ENCODE peak calls at places on chromosomes 11 and 22, in six cellular contexts. M, U, H, A, K and V are unnamed samples.

GRCh38 chr11:70510571-70510970 is 112.2 kb downstream of the CTTN start:
- DNase-seq in M (no peak), U (no peak), H (no peak), A (no peak), K (no peak), V (no peak)

GRCh38 chr11:66330931-66331330 is 5.3 kb downstream of the RIN1 start:
- DNase-seq in M (no peak), U (no peak), H (peak), A (peak), K (no peak), V (no peak)

GRCh38 chr11:46597609-46598219 is 3.9 kb upstream of the AMBRA1 start:
- DNase-seq in M (no peak), U (peak), H (no peak), A (no peak), K (no peak), V (peak)

GRCh38 chr11:26905368-26905767 is 88.5 kb upstream of the FIBIN start:
- DNase-seq in M (peak), U (peak), H (no peak), A (no peak), K (peak), V (peak)

GRCh38 chr11:13760115-13760514 is 91.6 kb downstream of the FAR1 start:
- DNase-seq in M (no peak), U (peak), H (no peak), A (no peak), K (no peak), V (no peak)

GRCh38 chr22:35205956-35206355 is 51.3 kb upstream of the HMGXB4 start:
- DNase-seq in M (no peak), U (peak), H (no peak), A (no peak), K (peak), V (no peak)

GRCh38 chr11:104618949-104619348 is 279.3 kb downstream of the CASP12 start:
- DNase-seq in M (no peak), U (no peak), H (no peak), A (no peak), K (no peak), V (no peak)

GRCh38 chr22:40436460-40437431 is 66.4 kb downstream of the SGSM3 start:
- DNase-seq in M (peak), U (peak), H (peak), A (no peak), K (peak), V (peak)

GRCh38 chr11:114122668-114123067 is 63.2 kb downstream of the ZBTB16 start:
- DNase-seq in M (no peak), U (no peak), H (no peak), A (no peak), K (no peak), V (no peak)

GRCh38 chr11:66950113-66950535 is 8.1 kb downstream of the PC start:
- DNase-seq in M (peak), U (peak), H (no peak), A (peak), K (peak), V (peak)

GRCh38 chr11:115716080-115716479 is 211.9 kb upstream of the CADM1 start:
- DNase-seq in M (no peak), U (no peak), H (no peak), A (no peak), K (no peak), V (no peak)

GRCh38 chr11:127649958-127650357 is 649.4 kb upstream of the KIRREL3 start:
- DNase-seq in M (no peak), U (no peak), H (no peak), A (no peak), K (no peak), V (no peak)

GRCh38 chr11:14520902-14521151 is 641 bp upstream of the PSMA1 start:
- DNase-seq in M (no peak), U (no peak), H (no peak), A (no peak), K (no peak), V (no peak)

GRCh38 chr11:66478823-66479740 is 1.2 kb upstream of the DPP3 start:
- DNase-seq in M (peak), U (peak), H (peak), A (peak), K (no peak), V (peak)

GRCh38 chr22:20844055-20845037 is 14.3 kb downstream of the PI4KA start:
- DNase-seq in M (no peak), U (no peak), H (no peak), A (no peak), K (no peak), V (no peak)

GRCh38 chr11:113193894-113194293 is 120.5 kb upstream of the TTC12 start:
- DNase-seq in M (peak), U (no peak), H (peak), A (no peak), K (peak), V (no peak)

GRCh38 chr11:65962136-65962564 is 616 bp downstream of the SART1 start:
- DNase-seq in M (no peak), U (no peak), H (no peak), A (no peak), K (no peak), V (no peak)

GRCh38 chr22:22171357-22172218 is 73.0 kb upstream of the VPREB1 start:
- DNase-seq in M (peak), U (no peak), H (no peak), A (no peak), K (no peak), V (peak)

GRCh38 chr11:72038491-72038890 is 39.8 kb downstream of the IL18BP start:
- DNase-seq in M (peak), U (peak), H (peak), A (peak), K (peak), V (peak)

GRCh38 chr11:95134491-95134890 is 44.8 kb downstream of the ENDOD1 start:
- DNase-seq in M (peak), U (peak), H (no peak), A (no peak), K (peak), V (peak)

GRCh38 chr11:128235958-128236357 is 351.4 kb downstream of the ETS1 start:
- DNase-seq in M (no peak), U (no peak), H (no peak), A (no peak), K (peak), V (peak)

GRCh38 chr11:27370374-27370773 is 7.4 kb upstream of the CCDC34 start:
- DNase-seq in M (no peak), U (peak), H (no peak), A (no peak), K (no peak), V (no peak)

GRCh38 chr11:46291441-46292143 is 14.1 kb downstream of the CREB3L1 start:
- DNase-seq in M (peak), U (peak), H (peak), A (no peak), K (peak), V (peak)

GRCh38 chr22:38028344-38029130 is 28.7 kb upstream of the PICK1 start:
- DNase-seq in M (no peak), U (no peak), H (no peak), A (no peak), K (no peak), V (no peak)

GRCh38 chr11:19323502-19323901 is 82.8 kb upstream of the E2F8 start:
- DNase-seq in M (no peak), U (no peak), H (no peak), A (no peak), K (no peak), V (peak)
- TF ChIP-seq CTCF in M (no peak), U (peak), H (no peak), A (no peak), K (peak), V (peak)

GRCh38 chr11:593347-593746 is 17.1 kb downstream of the PHRF1 start:
- DNase-seq in M (no peak), U (no peak), H (no peak), A (no peak), K (no peak), V (no peak)

GRCh38 chr11:596374-596773 is 19.4 kb downstream of the IRF7 start:
- DNase-seq in M (no peak), U (no peak), H (no peak), A (no peak), K (no peak), V (no peak)

GRCh38 chr11:592918-593317 is 16.6 kb downstream of the PHRF1 start:
- DNase-seq in M (no peak), U (no peak), H (no peak), A (no peak), K (no peak), V (no peak)

GRCh38 chr11:597166-597725 is 18.5 kb downstream of the IRF7 start:
- DNase-seq in M (no peak), U (no peak), H (no peak), A (no peak), K (no peak), V (no peak)

GRCh38 chr11:595400-595799 is 19.1 kb downstream of the PHRF1 start:
- DNase-seq in M (no peak), U (no peak), H (no peak), A (no peak), K (no peak), V (no peak)
- H3K4me3 ChIP-seq in M (no peak), U (no peak), H (no peak), A (no peak), K (no peak), V (no peak)

DNA sequence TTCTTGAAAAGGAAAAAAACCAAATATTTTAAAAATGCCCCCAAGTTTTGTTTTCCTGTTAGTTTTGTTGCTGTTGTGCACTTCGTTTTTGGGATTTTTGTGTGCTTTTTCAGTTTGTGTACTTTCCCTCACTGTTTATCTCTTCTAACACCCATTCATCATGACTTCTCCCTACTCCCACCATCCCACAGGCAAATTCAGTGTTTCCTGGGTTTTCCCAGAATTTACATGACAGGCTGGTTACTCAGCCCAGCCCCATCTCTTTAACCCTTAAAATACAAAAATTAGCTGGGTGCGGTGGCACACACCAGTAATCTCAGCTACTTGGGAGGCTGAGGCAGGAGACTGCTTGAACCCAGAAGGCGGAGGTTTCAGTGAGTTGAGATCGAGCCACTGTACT is 15.5 kb downstream of the TMEM123 start:
- DNase-seq in M (no peak), U (peak), H (no peak), A (no peak), K (no peak), V (no peak)
- TF ChIP-seq CTCF in M (no peak), U (no peak), H (no peak), A (no peak), K (no peak), V (no peak)

GRCh38 chr11:73645972-73646631 is at the start of gene PLEKHB1:
- DNase-seq in M (no peak), U (no peak), H (no peak), A (no peak), K (no peak), V (peak)
- H3K4me3 ChIP-seq in M (no peak), U (no peak), H (peak), A (no peak), K (no peak), V (no peak)

DNA sequence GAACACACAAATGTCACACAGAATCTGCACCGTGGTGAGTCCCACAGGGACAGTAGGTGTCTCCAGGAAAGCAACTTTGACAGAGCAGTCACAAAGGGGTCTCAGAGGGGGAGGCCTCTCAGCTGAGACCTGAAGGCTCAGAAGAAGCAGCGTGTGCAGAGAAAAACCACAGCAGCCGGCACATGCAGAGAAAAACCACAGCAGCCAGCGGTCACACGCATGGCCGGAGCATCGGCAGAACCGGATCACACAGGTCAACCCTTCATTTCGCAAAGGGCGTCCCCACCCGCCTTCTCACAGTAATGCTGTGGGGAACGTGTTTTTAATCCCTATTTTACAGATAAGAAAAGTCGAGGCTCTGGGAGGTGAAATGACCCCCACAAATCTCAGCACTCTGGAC is 101.6 kb upstream of the PRR5 start:
- DNase-seq in M (no peak), U (no peak), H (no peak), A (no peak), K (no peak), V (no peak)
- TF ChIP-seq CTCF in M (no peak), U (no peak), H (no peak), A (no peak), K (no peak), V (no peak)

GRCh38 chr22:24181088-24181995 is at the start of gene SUSD2:
- DNase-seq in M (no peak), U (no peak), H (no peak), A (no peak), K (no peak), V (peak)
- H3K4me3 ChIP-seq in M (no peak), U (no peak), H (no peak), A (no peak), K (no peak), V (no peak)

GRCh38 chr11:82703796-82704195 is 29.9 kb downstream of the FAM181B start:
- DNase-seq in M (no peak), U (no peak), H (no peak), A (no peak), K (no peak), V (no peak)

GRCh38 chr11:82703226-82703625 is 30.4 kb downstream of the FAM181B start:
- DNase-seq in M (no peak), U (no peak), H (no peak), A (no peak), K (no peak), V (no peak)

GRCh38 chr11:82698576-82699352 is 34.9 kb downstream of the FAM181B start:
- DNase-seq in M (no peak), U (no peak), H (no peak), A (no peak), K (no peak), V (no peak)

GRCh38 chr11:82701847-82702520 is 31.7 kb downstream of the FAM181B start:
- DNase-seq in M (peak), U (peak), H (no peak), A (no peak), K (peak), V (no peak)
- TF ChIP-seq CTCF in M (peak), U (peak), H (no peak), A (no peak), K (peak), V (peak)

GRCh38 chr22:26658161-26658560 is 773 bp downstream of the MIAT start:
- DNase-seq in M (no peak), U (no peak), H (no peak), A (no peak), K (no peak), V (no peak)
- H3K4me3 ChIP-seq in M (peak), U (no peak), H (no peak), A (no peak), K (peak), V (peak)